ENCODE peak calls at places on chromosomes 3 and 15, in five cellular contexts. T is HepG2, K is K562, P is GM12878, W is SK-N-SH. Q is an unnamed sample.

GRCh38 chr3:52104664-52105281 is 48.4 kb upstream of the DUSP7 start:
- DNase-seq in T (no peak), K (no peak), P (no peak), W (no peak), Q (no peak)

GRCh38 chr3:52401551-52401950 is 43.4 kb downstream of the SEMA3G start:
- DNase-seq in T (no peak), K (no peak), W (no peak), P (no peak), Q (no peak)

GRCh38 chr3:55320928-55321327 is 166.2 kb downstream of the WNT5A start:
- DNase-seq in K (no peak), P (no peak), T (no peak), W (no peak), Q (no peak)

GRCh38 chr3:105177558-105177957 is 189.2 kb upstream of the ALCAM start:
- DNase-seq in P (no peak), K (no peak), W (peak), T (no peak), Q (no peak)

GRCh38 chr3:10779293-10779805 is 36.7 kb upstream of the SLC6A11 start:
- DNase-seq in P (no peak), W (no peak), K (no peak), T (no peak), Q (no peak)

GRCh38 chr3:54819926-54820325 is 107.9 kb downstream of the LRTM1 start:
- DNase-seq in W (no peak), K (no peak), T (no peak), P (no peak), Q (no peak)

GRCh38 chr3:30355622-30356021 is 250.8 kb upstream of the TGFBR2 start:
- DNase-seq in T (no peak), W (no peak), P (no peak), K (no peak), Q (no peak)

GRCh38 chr3:57696861-57697321 is 4.0 kb upstream of the DENND6A start:
- DNase-seq in T (no peak), P (no peak), K (no peak), W (no peak), Q (no peak)

GRCh38 chr3:98561727-98562521 is 30.1 kb downstream of the GPR15 start:
- DNase-seq in K (no peak), W (no peak), P (no peak), T (no peak), Q (no peak)

GRCh38 chr15:80160570-80161156 is 7.9 kb downstream of the FAH start:
- DNase-seq in W (no peak), K (peak), P (peak), T (peak), Q (no peak)

GRCh38 chr3:186383026-186383993 is 21.3 kb upstream of the DGKG start:
- DNase-seq in K (no peak), P (no peak), T (no peak), W (no peak), Q (no peak)

GRCh38 chr3:14428087-14429067 is 26.0 kb downstream of the SLC6A6 start:
- DNase-seq in W (no peak), P (no peak), K (no peak), T (no peak), Q (no peak)

GRCh38 chr15:66789029-66790025 is 87.3 kb downstream of the SMAD6 start:
- DNase-seq in K (peak), T (peak), W (no peak), P (no peak), Q (no peak)

GRCh38 chr3:65761890-65762605 is 276.7 kb downstream of the MAGI1 start:
- DNase-seq in W (no peak), P (no peak), K (no peak), T (no peak), Q (no peak)

GRCh38 chr15:69222002-69222474 is 61.6 kb downstream of the GLCE start:
- DNase-seq in W (no peak), T (peak), P (no peak), K (no peak), Q (no peak)

GRCh38 chr15:69226028-69226355 is 65.6 kb downstream of the GLCE start:
- DNase-seq in T (no peak), P (no peak), W (no peak), K (no peak), Q (no peak)

GRCh38 chr15:69224383-69224782 is 63.9 kb downstream of the GLCE start:
- DNase-seq in T (peak), P (no peak), W (no peak), K (no peak), Q (no peak)

GRCh38 chr15:69223083-69223813 is 62.8 kb downstream of the GLCE start:
- DNase-seq in W (no peak), P (no peak), T (no peak), K (no peak), Q (no peak)

DNA sequence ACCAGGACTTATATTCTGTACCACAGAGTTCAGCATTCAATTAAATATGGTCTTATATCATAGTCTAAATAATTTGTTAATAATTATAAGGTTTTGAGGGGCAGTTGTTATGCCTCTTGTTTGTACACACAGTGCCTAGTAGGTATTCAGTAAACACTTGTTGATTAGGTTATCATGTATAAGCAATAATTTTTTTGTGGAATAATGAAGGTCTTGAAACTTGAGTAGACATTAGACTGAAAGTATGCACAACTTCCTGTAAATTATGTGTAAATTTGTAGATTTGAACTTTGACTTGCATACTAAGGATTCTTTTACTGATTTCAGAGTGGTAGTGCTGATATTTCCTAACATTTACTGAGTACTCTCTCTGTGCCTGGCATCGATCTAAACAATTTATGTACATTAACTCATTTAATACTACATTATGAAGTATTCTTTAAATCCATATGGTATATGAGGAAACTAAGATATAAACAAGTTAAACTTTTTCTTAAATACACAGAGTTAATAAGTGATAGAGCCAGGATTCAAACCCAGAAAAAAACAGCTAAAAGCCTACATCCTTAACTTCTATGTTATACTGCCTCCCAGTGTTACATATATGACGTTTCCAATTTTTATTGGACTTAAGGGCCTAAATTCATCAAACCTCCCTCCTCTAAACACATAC is 65.1 kb downstream of the GLCE start:
- DNase-seq in P (no peak), W (peak), K (no peak), T (peak), Q (peak)
- TF ChIP-seq ZBTB33 in P (no peak), W (no peak), K (no peak), T (no peak), Q (no peak)

DNA sequence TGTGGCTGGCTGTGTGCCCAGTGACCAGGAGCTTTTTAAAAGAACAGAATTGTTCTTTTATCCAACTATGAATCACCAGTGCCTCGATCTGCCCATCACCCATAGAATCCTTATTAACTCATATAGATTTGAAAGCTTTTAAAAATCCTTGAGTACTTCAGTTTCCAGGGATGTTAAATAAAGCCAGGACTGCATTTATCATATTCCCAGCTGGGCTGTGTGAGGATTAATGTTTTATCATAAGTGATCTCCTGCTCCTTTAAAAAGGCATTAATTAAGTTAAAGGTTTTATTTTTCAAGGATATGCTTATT is 234.0 kb downstream of the MYRIP start:
- DNase-seq in K (no peak), P (no peak), W (peak), T (no peak), Q (no peak)
- TF ChIP-seq ZBTB33 in K (no peak), P (no peak), W (no peak), T (no peak), Q (no peak)

GRCh38 chr3:127546970-127547733 is 43.4 kb downstream of the TPRA1 start:
- DNase-seq in T (no peak), K (no peak), P (no peak), W (peak), Q (no peak)
- TF ChIP-seq ZBTB33 in T (no peak), K (no peak), P (no peak), W (no peak), Q (no peak)

GRCh38 chr15:59817834-59818233 is 128.7 kb upstream of the BNIP2 start:
- DNase-seq in W (no peak), K (no peak), T (no peak), P (no peak), Q (no peak)

GRCh38 chr15:59812185-59812870 is 123.2 kb upstream of the BNIP2 start:
- DNase-seq in K (no peak), P (no peak), T (no peak), W (no peak), Q (no peak)

GRCh38 chr15:59812889-59813288 is 123.8 kb upstream of the BNIP2 start:
- DNase-seq in K (no peak), W (no peak), P (no peak), T (no peak), Q (no peak)

GRCh38 chr15:59819047-59819446 is 129.9 kb upstream of the BNIP2 start:
- DNase-seq in W (no peak), T (no peak), K (no peak), P (no peak), Q (no peak)

GRCh38 chr15:59814409-59814808 is 125.3 kb upstream of the BNIP2 start:
- DNase-seq in T (no peak), P (no peak), W (no peak), K (no peak), Q (no peak)
- TF ChIP-seq ZBTB33 in T (no peak), P (no peak), W (no peak), K (no peak), Q (no peak)

GRCh38 chr15:95646484-95646883 is 684.0 kb upstream of the NR2F2 start:
- DNase-seq in K (no peak), P (no peak), W (no peak), T (no peak), Q (no peak)

GRCh38 chr15:95645791-95646338 is 684.6 kb upstream of the NR2F2 start:
- DNase-seq in W (no peak), K (no peak), T (no peak), P (no peak), Q (no peak)

GRCh38 chr15:95647878-95648277 is 682.6 kb upstream of the NR2F2 start:
- DNase-seq in W (no peak), T (no peak), P (no peak), K (no peak), Q (no peak)

GRCh38 chr15:95646892-95647291 is 683.6 kb upstream of the NR2F2 start:
- DNase-seq in P (no peak), K (no peak), T (no peak), W (no peak), Q (no peak)

GRCh38 chr15:95644476-95644875 is 686.0 kb upstream of the NR2F2 start:
- DNase-seq in W (no peak), K (no peak), P (no peak), T (no peak), Q (no peak)
- TF ChIP-seq ZBTB33 in W (no peak), K (no peak), P (no peak), T (no peak), Q (no peak)

GRCh38 chr3:9727041-9727595 is 4.4 kb upstream of the BRPF1 start:
- DNase-seq in T (peak), W (peak), K (peak), P (no peak), Q (peak)
- TF ChIP-seq ZBTB33 in T (no peak), W (no peak), K (peak), P (no peak), Q (no peak)

GRCh38 chr15:51105430-51106016 is 10.8 kb upstream of the TNFAIP8L3 start:
- DNase-seq in K (no peak), T (no peak), W (no peak), P (no peak), Q (no peak)
- TF ChIP-seq ZBTB33 in K (no peak), T (no peak), W (no peak), P (no peak), Q (no peak)

GRCh38 chr15:101561584-101561906 is 72.0 kb upstream of the PCSK6 start:
- DNase-seq in W (no peak), K (no peak), T (no peak), P (no peak), Q (no peak)
- TF ChIP-seq ZBTB33 in W (no peak), K (no peak), T (no peak), P (no peak), Q (no peak)